ENCODE peak calls at places on chromosomes 16 and 17, in nine cellular contexts. N, Z, G, I, Q, D, R, T and M are unnamed samples.

GRCh38 chr17:28188841-28189263 is 130.1 kb upstream of the TMEM97 start:
- DNase-seq in N (no peak), Z (no peak), G (no peak), I (no peak), Q (no peak), D (peak; percentile 60), R (no peak), T (no peak), M (no peak)

GRCh38 chr16:4321286-4322120 is 5.6 kb downstream of the GLIS2 start:
- DNase-seq in N (no peak), Z (no peak), G (no peak), I (no peak), Q (no peak), D (no peak), R (no peak), T (no peak), M (no peak)

GRCh38 chr17:16287563-16288027 is 65.7 kb downstream of the CENPV start:
- DNase-seq in N (no peak), Z (peak; percentile 59), G (no peak), I (no peak), Q (peak; percentile 74), D (peak; percentile 60), R (peak; percentile 56), T (peak; percentile 6), M (peak; percentile 74)

GRCh38 chr16:69040144-69040909 is 65.1 kb upstream of the HAS3 start:
- DNase-seq in N (peak; percentile 12), Z (peak; percentile 86), G (no peak), I (no peak), Q (no peak), D (no peak), R (peak; percentile 27), T (no peak), M (no peak)

GRCh38 chr16:30977502-30977901 is 7.5 kb upstream of the HSD3B7 start:
- DNase-seq in N (no peak), Z (peak; percentile 36), G (no peak), I (no peak), Q (no peak), D (peak; percentile 57), R (no peak), T (no peak), M (no peak)

GRCh38 chr17:81241648-81242420 is 2.7 kb downstream of the NDUFAF8 start:
- DNase-seq in N (peak; percentile 32), Z (peak; percentile 67), G (peak; percentile 48), I (no peak), Q (peak; percentile 67), D (peak; percentile 82), R (peak; percentile 61), T (peak; percentile 71), M (peak; percentile 48)

GRCh38 chr16:88437367-88437964 is 15.6 kb upstream of the ZFPM1 start:
- DNase-seq in N (no peak), Z (peak; percentile 52), G (peak; percentile 66), I (no peak), Q (peak; percentile 69), D (peak; percentile 72), R (peak; percentile 68), T (peak; percentile 77), M (peak; percentile 42)

GRCh38 chr17:20202141-20202574 is 193.0 kb downstream of the SPECC1 start:
- DNase-seq in N (no peak), Z (no peak), G (no peak), I (no peak), Q (no peak), D (no peak), R (no peak), T (no peak), M (no peak)

GRCh38 chr16:51538707-51539604 is 387.9 kb upstream of the SALL1 start:
- DNase-seq in N (no peak), Z (peak; percentile 95), G (no peak), I (no peak), Q (peak; percentile 13), D (no peak), R (peak; percentile 53), T (no peak), M (peak; percentile 97)

GRCh38 chr17:83179378-83179777 is 100.0 kb downstream of the METRNL start:
- DNase-seq in N (peak; percentile 9), Z (no peak), G (no peak), I (no peak), Q (no peak), D (no peak), R (no peak), T (no peak), M (no peak)

GRCh38 chr17:31596382-31597323 is 205.2 kb downstream of the RAB11FIP4 start:
- DNase-seq in N (peak; percentile 70), Z (peak; percentile 99), G (no peak), I (no peak), Q (peak; percentile 91), D (peak; percentile 78), R (no peak), T (no peak), M (peak; percentile 76)

GRCh38 chr17:45046536-45047125 is 4.8 kb downstream of the DCAKD start:
- DNase-seq in N (no peak), Z (peak; percentile 79), G (no peak), I (no peak), Q (no peak), D (no peak), R (no peak), T (no peak), M (no peak)

GRCh38 chr17:75146597-75146996 is 7.7 kb downstream of the JPT1 start:
- DNase-seq in N (no peak), Z (no peak), G (no peak), I (no peak), Q (no peak), D (no peak), R (no peak), T (no peak), M (no peak)

GRCh38 chr16:31177136-31177535 is 2.8 kb upstream of the FUS start:
- DNase-seq in N (no peak), Z (peak; percentile 61), G (no peak), I (no peak), Q (no peak), D (no peak), R (no peak), T (peak; percentile 42), M (peak; percentile 95)

GRCh38 chr17:30271102-30271501 is 20.6 kb downstream of the BLMH start:
- DNase-seq in N (no peak), Z (peak; percentile 83), G (no peak), I (no peak), Q (no peak), D (no peak), R (no peak), T (no peak), M (no peak)

GRCh38 chr17:514584-514983 is 162.0 kb upstream of the RPH3AL start:
- DNase-seq in N (no peak), Z (no peak), G (no peak), I (no peak), Q (no peak), D (no peak), R (no peak), T (no peak), M (no peak)